ENCODE peak calls at places on chromosomes 6 and 20, in four cellular contexts. S is fibroblast of pulmonary artery, J is HFF-Myc, Z is brain microvascular endothelial cell. M is an unnamed sample.

GRCh38 chr20:32763202-32763999 is 1.2 kb downstream of the DNMT3B start:
- DNase-seq in S (no peak), J (no peak), Z (no peak), M (no peak)

GRCh38 chr20:1465470-1466210 is 1.0 kb downstream of the NSFL1C start:
- DNase-seq in S (peak; percentile 13), J (no peak), Z (no peak), M (peak; percentile 28)

GRCh38 chr6:35590622-35591066 is 77.9 kb upstream of the TULP1 start:
- DNase-seq in S (peak; percentile 81), J (no peak), Z (no peak), M (peak; percentile 50)

GRCh38 chr6:90087103-90087833 is 193.0 kb downstream of the GJA10 start:
- DNase-seq in S (peak; percentile 56), J (no peak), Z (no peak), M (no peak)

GRCh38 chr6:102520981-102521380 is 1127.5 kb downstream of the GRIK2 start:
- DNase-seq in S (no peak), J (no peak), Z (no peak), M (no peak)

GRCh38 chr20:41174782-41175181 is 37.4 kb downstream of the PLCG1 start:
- DNase-seq in S (no peak), J (no peak), Z (no peak), M (no peak)

GRCh38 chr20:37662261-37662660 is 31.6 kb upstream of the CTNNBL1 start:
- DNase-seq in S (no peak), J (no peak), Z (no peak), M (no peak)

GRCh38 chr20:45339084-45339483 is 9.1 kb downstream of the SDC4 start:
- DNase-seq in S (no peak), J (no peak), Z (no peak), M (no peak)

GRCh38 chr20:46583411-46584214 is 33.2 kb upstream of the OCSTAMP start:
- DNase-seq in S (no peak), J (no peak), Z (no peak), M (no peak)

GRCh38 chr6:43496370-43497128 is 13.6 kb downstream of the LRRC73 start:
- DNase-seq in S (peak; percentile 43), J (no peak), Z (peak; percentile 38), M (peak; percentile 34)

GRCh38 chr20:50355593-50356521 is 154.3 kb upstream of the PTPN1 start:
- DNase-seq in S (no peak), J (no peak), Z (no peak), M (no peak)

GRCh38 chr20:5569021-5569420 is 181.2 kb upstream of the SHLD1 start:
- DNase-seq in S (peak; percentile 74), J (no peak), Z (peak; percentile 65), M (peak; percentile 61)

GRCh38 chr6:115729036-115729435 is 331.7 kb downstream of the FRK start:
- DNase-seq in S (no peak), J (no peak), Z (no peak), M (no peak)

GRCh38 chr20:48544402-48545333 is 283.1 kb downstream of the PREX1 start:
- DNase-seq in S (no peak), J (peak; percentile 21), Z (no peak), M (no peak)

GRCh38 chr6:158630944-158631616 is 13.5 kb downstream of the DYNLT1 start:
- DNase-seq in S (peak; percentile 77), J (no peak), Z (peak; percentile 39), M (peak; percentile 43)

GRCh38 chr6:117078624-117079023 is 186.7 kb upstream of the VGLL2 start:
- DNase-seq in S (no peak), J (no peak), Z (no peak), M (no peak)

GRCh38 chr20:19609642-19610223 is 148.3 kb upstream of the RIN2 start:
- DNase-seq in S (no peak), J (no peak), Z (no peak), M (peak; percentile 37)

GRCh38 chr6:16637635-16638034 is 123.6 kb downstream of the ATXN1 start:
- DNase-seq in S (no peak), J (no peak), Z (peak; percentile 28), M (no peak)

GRCh38 chr6:10190042-10190441 is 224.8 kb downstream of the TFAP2A start:
- DNase-seq in S (no peak), J (no peak), Z (no peak), M (no peak)

GRCh38 chr6:44855562-44856494 is 468.3 kb downstream of the CDC5L start:
- DNase-seq in S (peak; percentile 85), J (peak; percentile 14), Z (peak; percentile 3), M (peak; percentile 86)

GRCh38 chr6:42136508-42137191 is 5.8 kb downstream of the C6orf132 start:
- DNase-seq in S (peak; percentile 55), J (no peak), Z (peak; percentile 76), M (peak; percentile 74)

GRCh38 chr6:15447546-15448232 is 201.8 kb downstream of the JARID2 start:
- DNase-seq in S (no peak), J (no peak), Z (no peak), M (no peak)

GRCh38 chr6:43489277-43490072 is 12.1 kb downstream of the TJAP1 start:
- DNase-seq in S (no peak), J (no peak), Z (no peak), M (no peak)

GRCh38 chr6:75012018-75012417 is 193.8 kb downstream of the COL12A1 start:
- DNase-seq in S (no peak), J (no peak), Z (no peak), M (no peak)

GRCh38 chr6:1686117-1687098 is 76.7 kb downstream of the FOXC1 start:
- DNase-seq in S (peak; percentile 87), J (peak; percentile 91), Z (peak; percentile 93), M (peak; percentile 96)

GRCh38 chr6:15336905-15337583 is 91.2 kb downstream of the JARID2 start:
- DNase-seq in S (no peak), J (no peak), Z (no peak), M (no peak)

GRCh38 chr6:116330511-116330910 is 40.2 kb upstream of the DSE start:
- DNase-seq in S (no peak), J (no peak), Z (no peak), M (no peak)

GRCh38 chr6:114404339-114404955 is 61.6 kb upstream of the HS3ST5 start:
- DNase-seq in S (no peak), J (no peak), Z (no peak), M (no peak)

GRCh38 chr20:53133628-53134027 is 161.5 kb downstream of the TSHZ2 start:
- DNase-seq in S (no peak), J (no peak), Z (no peak), M (no peak)

GRCh38 chr6:83870649-83871048 is 11.2 kb downstream of the CYB5R4 start:
- DNase-seq in S (no peak), J (no peak), Z (no peak), M (no peak)

GRCh38 chr6:105620878-105621277 is 218.0 kb upstream of the PREP start:
- DNase-seq in S (peak; percentile 24), J (no peak), Z (peak; percentile 10), M (peak; percentile 32)

GRCh38 chr6:33787954-33788693 is 806 bp downstream of the LEMD2 start:
- DNase-seq in S (peak; percentile 84), J (no peak), Z (peak; percentile 65), M (peak; percentile 74)

GRCh38 chr20:35303735-35304431 is 11.7 kb upstream of the FAM83C start:
- DNase-seq in S (peak; percentile 94), J (peak; percentile 86), Z (peak; percentile 90), M (peak; percentile 92)

GRCh38 chr6:2749972-2750600 is 636 bp downstream of the MYLK4 start:
- DNase-seq in S (peak; percentile 75), J (no peak), Z (peak; percentile 51), M (peak; percentile 63)

GRCh38 chr6:39881851-39882566 is 52.3 kb downstream of the MOCS1 start:
- DNase-seq in S (peak; percentile 83), J (peak; percentile 4), Z (peak; percentile 85), M (peak; percentile 85)
- H3K4me3 ChIP-seq in S (peak overlapping the region; percentile 27), J (no peak overlapping the region), Z (peak overlapping the region; percentile 1), M (no peak overlapping the region)

DNA sequence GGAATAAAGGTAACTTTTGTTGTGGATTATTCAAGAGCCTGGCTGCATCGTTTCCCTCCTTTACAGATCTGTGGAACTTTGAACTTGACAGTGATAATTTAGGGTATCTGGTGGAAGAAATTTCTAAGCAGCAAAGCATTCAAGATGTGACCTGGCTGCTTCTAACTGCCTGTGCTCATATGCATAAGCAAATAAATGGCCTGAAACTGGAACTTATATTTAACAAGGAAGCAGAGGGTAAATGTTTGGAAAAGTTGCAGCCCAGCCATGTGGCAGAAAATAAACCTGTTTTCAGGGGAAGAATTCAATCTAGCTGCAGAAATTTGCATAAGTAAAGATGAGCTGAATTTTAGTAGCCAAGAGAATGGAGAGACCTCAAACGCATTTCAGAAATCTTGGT is 173.5 kb downstream of the C6orf118 start:
- DNase-seq in S (no peak), J (no peak), Z (no peak), M (no peak)
- TF ChIP-seq CTCF in S (no peak), J (no peak), Z (no peak), M (no peak)

GRCh38 chr20:31489152-31489551 is 14.1 kb downstream of the REM1 start:
- DNase-seq in S (no peak), J (no peak), Z (no peak), M (no peak)

GRCh38 chr20:31484001-31484400 is 8.9 kb downstream of the REM1 start:
- DNase-seq in S (no peak), J (no peak), Z (no peak), M (no peak)

GRCh38 chr20:31490752-31491151 is 15.7 kb downstream of the REM1 start:
- DNase-seq in S (no peak), J (no peak), Z (no peak), M (no peak)

GRCh38 chr20:31488171-31488570 is 13.1 kb downstream of the REM1 start:
- DNase-seq in S (no peak), J (no peak), Z (no peak), M (no peak)

DNA sequence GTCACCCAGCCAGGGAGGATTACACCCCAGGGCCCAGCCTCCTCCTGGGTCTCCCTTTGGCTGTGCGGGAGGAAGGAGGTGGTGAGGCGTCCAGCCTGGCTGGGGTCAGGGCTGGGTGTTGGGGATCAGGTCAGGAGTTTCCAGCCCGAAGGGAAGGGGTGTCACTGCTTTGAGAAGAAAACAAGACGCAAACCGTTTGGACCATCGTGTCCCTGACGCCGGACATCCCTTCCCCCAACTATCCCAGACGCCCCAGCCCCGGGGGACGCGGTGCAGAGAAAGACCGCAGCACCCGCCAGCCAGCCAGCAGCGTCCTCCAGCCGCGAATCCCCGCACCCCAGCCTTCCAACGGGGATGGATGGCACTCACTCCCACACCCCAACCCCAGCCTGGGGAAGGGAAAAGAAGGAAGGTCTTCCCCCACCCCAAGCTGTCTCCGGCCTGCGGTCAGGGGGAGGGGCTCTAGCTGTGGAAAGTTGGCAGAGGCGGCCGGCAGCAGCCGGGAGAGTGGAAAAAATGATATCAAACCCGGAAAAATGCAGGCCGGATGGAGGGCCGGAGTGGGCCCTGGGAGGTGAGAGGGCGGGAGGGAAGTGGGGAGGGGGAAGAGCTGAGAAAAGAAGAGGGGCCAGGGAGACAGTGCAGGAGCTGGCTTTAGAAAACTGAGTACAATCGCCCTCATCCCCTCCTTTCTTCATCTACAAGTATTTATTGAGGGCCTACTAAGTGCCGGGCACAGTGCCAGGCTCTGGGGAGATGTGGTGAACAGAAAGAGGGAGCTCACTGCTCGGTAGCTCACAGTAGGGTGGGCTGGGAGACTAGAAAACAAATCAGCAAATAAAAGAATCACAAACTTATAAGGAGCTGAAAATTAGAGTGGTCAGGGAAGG is 10.6 kb downstream of the REM1 start:
- DNase-seq in S (peak; percentile 86), J (no peak), Z (peak; percentile 28), M (peak; percentile 37)
- H3K4me3 ChIP-seq in S (peak overlapping the region; percentile 28), J (no peak overlapping the region), Z (peak overlapping the region; percentile 46), M (no peak overlapping the region)

DNA sequence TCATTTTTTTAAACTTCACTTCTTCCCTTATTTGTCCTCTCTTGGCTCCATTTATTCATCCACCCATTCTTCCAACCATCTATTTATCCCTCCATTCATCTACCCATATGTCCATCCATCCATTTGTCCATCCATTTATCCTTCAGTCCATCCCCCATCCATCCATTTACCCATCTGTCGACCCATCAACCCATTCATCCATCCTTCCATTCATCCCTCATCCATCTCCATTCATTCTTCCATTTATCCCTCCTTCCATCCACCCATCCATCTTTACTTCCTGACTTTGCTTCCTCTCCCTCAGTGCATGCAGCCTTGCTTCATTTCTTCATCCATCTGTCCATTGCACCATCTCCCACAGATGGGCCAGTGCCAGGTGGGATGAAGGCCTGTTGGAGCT is 1.8 kb downstream of the CST11 start:
- DNase-seq in S (no peak), J (no peak), Z (no peak), M (no peak)
- TF ChIP-seq CTCF in S (no peak), J (no peak), Z (no peak), M (no peak)